ENCODE peak calls at places on chromosomes 16 and 17, in four cellular contexts. A, G, D and P are unnamed samples.

GRCh38 chr16:77169650-77170236 is 21.2 kb upstream of the MON1B start:
- DNase-seq in A (no peak), G (peak), D (peak), P (no peak)

GRCh38 chr16:80806957-80807356 is 2.6 kb upstream of the CDYL2 start:
- DNase-seq in A (no peak), G (peak), D (no peak), P (peak)

GRCh38 chr16:4692460-4693295 is 684 bp upstream of the NUDT16L1 start:
- DNase-seq in A (no peak), G (no peak), D (no peak), P (no peak)

GRCh38 chr17:43401293-43401692 is 2.5 kb downstream of the ARL4D start:
- DNase-seq in A (peak), G (peak), D (peak), P (no peak)

GRCh38 chr17:48952904-48953303 is 8.3 kb upstream of the SNF8 start:
- DNase-seq in A (no peak), G (no peak), D (no peak), P (no peak)

GRCh38 chr17:11318207-11318606 is 77.2 kb downstream of the SHISA6 start:
- DNase-seq in A (no peak), G (no peak), D (no peak), P (no peak)

GRCh38 chr16:11201498-11202259 is 54.3 kb downstream of the SOCS1 start:
- DNase-seq in A (no peak), G (peak), D (peak), P (no peak)

GRCh38 chr16:13171313-13171712 is 269.9 kb downstream of the SHISA9 start:
- DNase-seq in A (no peak), G (no peak), D (no peak), P (no peak)

GRCh38 chr17:34571428-34572130 is 7.8 kb upstream of the TMEM132E start:
- DNase-seq in A (no peak), G (no peak), D (no peak), P (no peak)

GRCh38 chr17:73292031-73292531 is 19.7 kb downstream of the CDC42EP4 start:
- DNase-seq in A (peak), G (no peak), D (peak), P (no peak)

GRCh38 chr17:37493249-37494027 is 3.7 kb downstream of the DUSP14 start:
- DNase-seq in A (no peak), G (no peak), D (peak), P (peak)

GRCh38 chr17:57255182-57255775 is 1.0 kb upstream of the MSI2 start:
- DNase-seq in A (no peak), G (no peak), D (no peak), P (no peak)

GRCh38 chr16:35398208-35398607 is 1938.8 kb downstream of the TP53TG3F start:
- DNase-seq in A (no peak), G (no peak), D (no peak), P (no peak)

GRCh38 chr17:70848785-70849184 is 679.5 kb downstream of the KCNJ2 start:
- DNase-seq in A (no peak), G (no peak), D (no peak), P (no peak)

GRCh38 chr16:11639925-11640899 is 28.0 kb upstream of the SNN start:
- DNase-seq in A (peak), G (peak), D (peak), P (peak)

GRCh38 chr17:77501101-77501566 is 360.4 kb downstream of the SEC14L1 start:
- DNase-seq in A (no peak), G (no peak), D (no peak), P (no peak)

GRCh38 chr17:74816883-74817620 is 40.9 kb upstream of the NAT9 start:
- DNase-seq in A (no peak), G (no peak), D (no peak), P (no peak)

DNA sequence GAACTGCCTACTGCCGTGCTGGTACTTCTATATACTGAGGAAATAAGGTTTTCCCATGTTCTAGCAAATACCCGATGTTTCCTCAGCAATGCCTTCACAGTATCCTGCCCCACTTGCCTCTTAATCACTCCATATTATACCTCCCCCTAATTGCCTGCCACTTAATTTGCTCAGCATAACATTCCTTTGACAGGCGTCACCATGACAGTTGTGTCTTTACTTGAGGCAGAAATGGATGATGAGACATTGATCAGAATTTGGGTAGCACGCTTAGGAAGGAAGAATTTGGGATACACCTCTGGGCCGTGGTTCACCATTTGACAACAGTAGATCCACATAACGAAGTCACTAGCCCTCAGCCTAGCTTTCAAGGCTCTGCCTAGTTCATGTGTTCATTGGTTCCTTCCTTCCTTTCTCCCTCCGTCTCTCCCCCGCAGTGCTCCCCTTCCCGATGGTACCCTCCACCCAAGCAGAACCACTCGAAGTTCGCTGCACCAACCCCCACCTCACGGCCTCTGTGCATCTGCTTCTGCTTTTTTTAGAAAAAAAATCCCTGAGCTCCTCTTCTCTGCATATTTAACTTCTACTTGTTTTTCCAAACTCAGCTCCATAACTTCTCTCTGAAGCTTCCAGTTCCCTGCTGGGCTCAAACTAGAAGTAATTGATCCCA is 19.4 kb downstream of the IQCK start:
- DNase-seq in A (no peak), G (no peak), D (no peak), P (no peak)
- TF ChIP-seq CTCF in A (no peak), G (no peak), D (no peak), P (no peak)

DNA sequence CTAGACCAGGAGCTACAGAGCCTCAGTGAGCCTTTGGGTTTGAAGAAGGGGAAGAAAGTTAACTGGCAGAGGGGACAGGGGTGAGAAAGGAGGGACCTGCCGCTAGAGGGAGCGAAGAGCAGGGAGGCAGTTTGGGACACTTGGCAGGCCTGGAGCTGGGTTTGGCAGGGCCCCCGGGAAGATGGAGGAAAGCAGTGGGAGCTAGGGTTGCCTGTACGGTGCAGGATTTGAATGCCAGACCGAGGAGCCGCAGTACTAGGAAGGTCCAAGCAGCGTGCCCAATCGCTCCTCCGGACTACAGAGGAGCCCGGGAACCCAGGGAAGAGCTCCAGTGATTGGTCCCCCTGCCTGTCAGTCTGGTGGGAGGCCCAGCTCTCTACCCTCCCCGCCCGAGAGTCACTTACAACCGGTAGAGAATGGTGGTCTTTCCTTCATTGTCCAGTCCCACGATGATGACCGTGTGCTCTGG is 1.3 kb downstream of the ARL5C start:
- DNase-seq in A (peak), G (peak), D (peak), P (no peak)
- H3K4me3 ChIP-seq in A (peak), G (peak), D (no peak), P (peak)

DNA sequence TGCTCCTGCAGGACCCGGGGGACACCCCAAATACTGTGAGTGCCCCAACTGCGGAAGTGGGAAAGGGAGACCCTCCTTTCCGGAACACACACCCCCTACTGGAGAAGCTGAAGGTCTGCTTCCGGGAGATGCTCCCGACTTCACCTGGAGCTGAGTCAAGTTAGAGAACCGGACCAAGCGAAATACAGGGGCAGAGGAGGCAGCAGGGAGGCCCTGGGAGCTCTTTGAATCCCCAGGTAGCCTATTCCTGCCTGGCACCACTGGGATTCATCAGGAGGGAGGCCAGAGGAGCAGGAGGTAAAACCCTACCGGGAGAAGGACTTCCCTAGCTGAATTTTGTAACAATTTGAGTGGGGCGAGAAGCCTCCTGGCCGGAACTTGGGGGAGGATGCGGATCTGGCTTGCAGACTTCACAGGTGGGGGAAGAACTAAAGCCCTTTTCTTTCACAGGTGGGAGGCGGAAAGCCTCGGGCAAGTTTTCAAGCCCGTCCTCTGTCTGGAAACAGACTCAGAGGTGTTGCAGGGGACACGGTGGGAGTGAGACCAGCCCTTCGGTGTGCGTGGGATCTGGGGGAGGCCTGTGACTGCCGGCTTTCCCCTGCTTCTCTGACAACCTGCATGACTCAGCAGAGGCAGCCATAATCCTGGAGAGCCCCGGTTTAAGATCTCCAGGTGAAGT is 22.4 kb upstream of the TEKT1 start:
- DNase-seq in A (no peak), G (no peak), D (no peak), P (no peak)
- TF ChIP-seq CTCF in A (no peak), G (peak), D (no peak), P (no peak)

DNA sequence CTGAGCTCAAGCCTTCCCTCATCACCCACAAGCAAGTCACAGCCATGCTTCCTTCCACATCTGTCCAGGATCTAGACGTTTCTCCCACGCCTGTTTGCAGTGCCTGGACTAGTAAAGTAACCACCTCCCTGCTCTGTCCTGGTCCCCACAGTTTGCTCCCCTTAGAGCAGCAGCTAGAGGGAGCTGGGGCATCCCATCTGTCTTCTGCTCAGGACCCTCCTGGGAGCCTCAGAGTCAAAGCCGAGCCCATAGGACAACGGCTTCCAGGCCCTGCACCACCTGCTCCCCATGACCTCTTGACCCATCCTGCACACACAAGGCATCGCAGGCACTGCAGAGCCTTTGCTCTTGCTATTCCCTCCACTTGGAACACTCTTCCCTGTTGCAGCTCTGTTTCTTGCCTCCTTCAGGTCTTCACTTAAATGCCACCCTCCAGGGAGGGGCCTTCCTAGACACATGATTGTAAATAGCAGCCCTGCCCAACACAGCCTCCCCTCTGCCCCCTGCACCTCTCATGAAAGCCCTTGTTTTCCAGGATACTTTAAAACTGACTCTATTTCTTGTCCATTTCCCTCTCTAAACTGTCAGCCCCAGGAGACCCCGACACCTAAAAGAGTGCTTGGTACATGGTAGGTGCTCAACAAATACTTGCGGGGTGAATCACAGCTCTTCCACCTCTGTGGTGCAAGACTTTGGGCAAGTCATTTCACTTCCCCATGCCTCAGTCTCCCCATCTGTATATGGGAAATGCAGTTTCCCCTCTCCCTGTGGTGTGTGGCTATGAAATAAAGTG is 3.1 kb downstream of the NATD1 start:
- DNase-seq in A (no peak), G (no peak), D (no peak), P (no peak)
- H3K4me3 ChIP-seq in A (no peak), G (no peak), D (no peak), P (no peak)

GRCh38 chr17:14297161-14297851 is 3.6 kb upstream of the HS3ST3B1 start:
- DNase-seq in A (no peak), G (no peak), D (no peak), P (no peak)
- TF ChIP-seq CTCF in A (peak), G (peak), D (no peak), P (peak)

GRCh38 chr17:66405836-66406679 is 103.6 kb downstream of the PRKCA start:
- DNase-seq in A (no peak), G (no peak), D (no peak), P (no peak)

GRCh38 chr17:66406701-66407644 is 104.6 kb downstream of the PRKCA start:
- DNase-seq in A (no peak), G (no peak), D (no peak), P (no peak)

GRCh38 chr17:66411498-66411897 is 109.1 kb downstream of the PRKCA start:
- DNase-seq in A (no peak), G (no peak), D (no peak), P (no peak)

GRCh38 chr17:66403846-66404597 is 101.6 kb downstream of the PRKCA start:
- DNase-seq in A (no peak), G (no peak), D (no peak), P (no peak)

GRCh38 chr17:66407864-66408263 is 105.5 kb downstream of the PRKCA start:
- DNase-seq in A (no peak), G (no peak), D (no peak), P (no peak)
- H3K4me3 ChIP-seq in A (no peak), G (no peak), D (no peak), P (no peak)

GRCh38 chr17:13939222-13939621 is 130.1 kb upstream of the COX10 start:
- DNase-seq in A (no peak), G (no peak), D (no peak), P (no peak)

GRCh38 chr17:13941781-13942180 is 127.5 kb upstream of the COX10 start:
- DNase-seq in A (no peak), G (no peak), D (no peak), P (no peak)

GRCh38 chr17:13943859-13944258 is 125.4 kb upstream of the COX10 start:
- DNase-seq in A (no peak), G (no peak), D (no peak), P (no peak)

DNA sequence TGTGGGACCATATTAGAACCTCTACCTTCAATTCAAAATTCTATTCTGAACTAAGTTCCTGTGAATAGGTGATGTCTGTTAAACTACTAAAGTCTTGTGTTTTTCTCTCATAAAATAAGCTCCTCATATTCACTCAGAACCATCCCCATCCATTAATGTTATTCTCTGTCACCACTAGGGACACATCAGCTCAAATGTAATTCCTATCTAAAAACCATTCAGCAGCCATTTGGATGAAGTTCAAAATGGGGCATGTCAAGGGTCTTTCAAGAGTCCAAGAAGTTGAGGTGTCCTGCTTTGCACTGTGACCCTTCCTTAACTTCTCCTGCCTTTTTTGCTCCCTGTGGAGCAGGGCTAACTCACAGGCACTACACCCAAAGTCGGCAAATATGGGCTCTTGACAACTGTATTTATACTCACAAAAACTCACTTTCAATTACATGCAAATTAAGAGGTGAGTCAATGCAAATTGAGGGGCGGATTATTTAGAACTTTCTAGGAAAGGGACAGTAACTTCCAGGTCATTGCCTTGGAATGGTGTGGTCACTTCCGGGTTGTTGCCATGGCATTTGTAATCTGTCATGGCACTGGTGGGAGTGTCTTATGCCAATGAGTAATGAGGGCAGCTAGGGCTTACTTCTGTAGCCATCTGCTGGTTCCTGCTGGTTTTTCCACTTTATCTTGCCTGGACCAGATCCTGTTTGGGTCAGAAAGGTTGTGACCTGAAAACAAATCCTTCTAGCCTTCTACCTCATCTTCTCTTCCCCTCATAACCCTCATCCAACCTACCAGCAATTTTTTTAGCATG is 128.2 kb upstream of the COX10 start:
- DNase-seq in A (no peak), G (no peak), D (no peak), P (no peak)
- TF ChIP-seq CTCF in A (no peak), G (no peak), D (no peak), P (no peak)

GRCh38 chr17:79125503-79125902 is 50.9 kb downstream of the ENGASE start:
- DNase-seq in A (no peak), G (no peak), D (no peak), P (no peak)
- H3K4me3 ChIP-seq in A (no peak), G (no peak), D (no peak), P (no peak)

GRCh38 chr17:59853168-59853918 is 39.4 kb downstream of the TUBD1 start:
- DNase-seq in A (no peak), G (no peak), D (peak), P (peak)
- TF ChIP-seq CTCF in A (peak), G (peak), D (peak), P (peak)

GRCh38 chr17:45222994-45223540 is 1.4 kb downstream of the FMNL1 start:
- DNase-seq in A (no peak), G (no peak), D (no peak), P (no peak)

GRCh38 chr17:45222273-45222993 is 748 bp downstream of the FMNL1 start:
- DNase-seq in A (no peak), G (no peak), D (no peak), P (no peak)

GRCh38 chr17:45224671-45225050 is 3.0 kb downstream of the FMNL1 start:
- DNase-seq in A (no peak), G (no peak), D (no peak), P (no peak)

GRCh38 chr17:45225051-45225700 is 3.5 kb downstream of the FMNL1 start:
- DNase-seq in A (no peak), G (no peak), D (peak), P (no peak)

GRCh38 chr17:45223541-45224528 is 2.1 kb downstream of the FMNL1 start:
- DNase-seq in A (no peak), G (no peak), D (no peak), P (no peak)
- H3K4me3 ChIP-seq in A (no peak), G (no peak), D (no peak), P (no peak)